ENCODE peak calls at places on chromosomes 2 and 18, in five cellular contexts. U is tibial nerve, H is A673, J is WTC11, I is omental fat pad. A is an unnamed sample.

GRCh38 chr2:223460774-223461211 is 141.4 kb downstream of the SCG2 start:
- DNase-seq in H (peak), J (no peak), I (no peak), U (no peak), A (no peak)

GRCh38 chr2:231489990-231490389 is 25.7 kb upstream of the NCL start:
- DNase-seq in U (no peak), J (peak), I (no peak), H (no peak), A (peak)

GRCh38 chr2:106144621-106145331 is 49.3 kb downstream of the UXS1 start:
- DNase-seq in J (no peak), I (no peak), H (peak), U (no peak), A (no peak)

GRCh38 chr2:215430528-215431187 is 5.2 kb downstream of the FN1 start:
- DNase-seq in H (no peak), I (no peak), J (no peak), U (no peak), A (no peak)

GRCh38 chr2:128631698-128632490 is 313.2 kb upstream of the HS6ST1 start:
- DNase-seq in U (no peak), H (no peak), J (no peak), I (no peak), A (peak)

GRCh38 chr2:19377717-19378116 is 19.3 kb upstream of the OSR1 start:
- DNase-seq in H (no peak), J (no peak), I (no peak), U (no peak), A (no peak)

GRCh38 chr2:132489150-132489549 is 72.5 kb downstream of the GPR39 start:
- DNase-seq in I (no peak), H (peak), J (peak), U (no peak), A (no peak)

GRCh38 chr2:71672640-71673401 is 219.5 kb downstream of the DYSF start:
- DNase-seq in H (no peak), J (no peak), U (no peak), I (no peak), A (no peak)

GRCh38 chr18:10142496-10143160 is 228.8 kb downstream of the VAPA start:
- DNase-seq in U (no peak), H (no peak), J (no peak), I (no peak), A (no peak)

GRCh38 chr2:109685453-109685852 is 71.3 kb downstream of the SOWAHC start:
- DNase-seq in H (no peak), J (no peak), U (no peak), I (no peak), A (no peak)

GRCh38 chr2:236744316-236745105 is 174.9 kb downstream of the ACKR3 start:
- DNase-seq in I (no peak), H (no peak), U (no peak), J (no peak), A (no peak)

GRCh38 chr18:32714571-32715148 is 58.2 kb downstream of the KLHL14 start:
- DNase-seq in I (no peak), H (peak), U (no peak), J (peak), A (peak)

DNA sequence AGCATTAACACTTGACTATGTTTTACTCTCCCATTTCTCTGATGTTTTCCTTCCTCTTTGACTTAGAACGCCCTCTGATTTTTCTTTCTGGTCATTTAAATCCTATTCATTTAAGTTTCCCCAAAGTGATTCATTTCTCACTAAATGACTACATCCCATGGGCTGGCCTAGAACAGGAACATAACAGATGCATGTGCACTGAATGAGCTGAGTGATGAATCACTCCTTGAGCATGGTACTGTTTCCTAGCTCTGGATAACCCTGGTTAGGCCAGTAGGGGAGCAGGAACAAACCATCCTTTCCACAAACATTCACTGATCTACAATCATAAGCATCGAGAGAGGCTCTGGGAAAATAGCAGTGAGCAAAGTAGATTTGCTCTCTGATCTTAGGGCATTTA is 221.9 kb upstream of the SETBP1 start:
- DNase-seq in H (no peak), J (no peak), I (no peak), U (no peak), A (no peak)
- TF ChIP-seq CTCF in H (no peak), J (no peak), I (no peak), U (no peak), A (no peak)

GRCh38 chr2:134377730-134378129 is 123.9 kb downstream of the MGAT5 start:
- DNase-seq in H (no peak), J (no peak), U (no peak), I (no peak), A (no peak)

GRCh38 chr2:134379722-134380121 is 125.8 kb downstream of the MGAT5 start:
- DNase-seq in U (no peak), H (no peak), I (no peak), J (no peak), A (no peak)

GRCh38 chr2:134379293-134379692 is 125.4 kb downstream of the MGAT5 start:
- DNase-seq in H (no peak), I (no peak), J (no peak), U (no peak), A (no peak)

GRCh38 chr2:134372611-134373131 is 118.8 kb downstream of the MGAT5 start:
- DNase-seq in I (no peak), H (peak), U (no peak), J (no peak), A (no peak)

GRCh38 chr2:134375935-134376334 is 122.1 kb downstream of the MGAT5 start:
- DNase-seq in U (peak), J (peak), I (no peak), H (peak), A (peak)
- TF ChIP-seq CTCF in U (peak), J (no peak), I (no peak), H (no peak), A (no peak)

GRCh38 chr2:67727623-67728022 is 330.5 kb downstream of the ETAA1 start:
- DNase-seq in H (no peak), U (no peak), I (no peak), J (no peak), A (no peak)

GRCh38 chr2:67729474-67729873 is 332.3 kb downstream of the ETAA1 start:
- DNase-seq in U (no peak), I (no peak), H (no peak), J (no peak), A (no peak)

GRCh38 chr2:67733517-67733916 is 329.3 kb downstream of the C1D start:
- DNase-seq in I (no peak), J (peak), U (no peak), H (peak), A (peak)
- TF ChIP-seq CTCF in I (no peak), J (peak), U (no peak), H (peak), A (peak)

GRCh38 chr18:36296591-36297418 is 708 bp upstream of the FHOD3 start:
- DNase-seq in I (no peak), J (peak), H (peak), U (no peak), A (peak)
- TF ChIP-seq CTCF in I (no peak), J (no peak), H (peak), U (peak), A (no peak)

GRCh38 chr2:156435725-156436476 is at the start of gene GPD2:
- DNase-seq in I (peak), H (peak), U (peak), J (peak), A (peak)
- TF ChIP-seq CTCF in I (no peak), H (no peak), U (no peak), J (no peak), A (no peak)

DNA sequence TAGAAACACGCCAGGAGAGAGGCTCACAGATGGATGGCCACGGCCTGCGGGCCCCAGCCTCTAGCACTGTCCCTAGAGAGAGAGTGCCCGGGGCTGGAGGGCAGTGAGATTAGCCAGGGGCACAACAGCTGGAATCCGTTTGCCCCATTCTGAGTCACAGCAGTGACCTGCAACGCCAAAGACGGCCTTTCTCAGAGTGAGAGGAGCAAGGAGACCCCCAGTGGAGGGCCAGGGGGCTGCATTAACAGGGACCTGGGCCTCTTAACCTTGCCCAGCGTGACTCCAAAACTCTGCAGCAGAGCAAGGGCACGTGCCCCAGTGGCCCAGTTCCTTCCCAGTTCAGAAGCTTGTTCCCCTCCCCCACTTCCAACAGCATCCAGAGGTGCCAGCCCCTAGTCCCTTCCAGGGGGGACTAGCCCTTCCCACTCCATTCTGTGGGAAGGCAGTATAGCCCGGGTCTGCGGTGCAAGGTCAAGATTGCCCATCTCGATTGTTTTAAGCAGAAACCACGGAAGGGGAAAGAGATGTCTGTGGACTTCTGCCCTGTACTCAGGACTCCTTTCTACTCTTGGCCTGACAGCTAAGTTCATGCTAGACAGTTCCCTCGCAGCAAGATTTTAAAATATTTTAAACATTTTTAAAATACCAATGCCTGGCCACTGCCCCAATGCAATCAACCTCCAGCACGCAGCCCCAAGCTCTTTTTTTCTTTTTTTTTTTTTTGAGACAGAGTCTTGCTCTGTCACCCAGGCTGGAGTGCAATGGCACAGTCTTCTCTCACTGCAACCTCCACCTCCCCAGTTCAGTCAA is 50.9 kb upstream of the BIN1 start:
- DNase-seq in H (no peak), I (no peak), U (no peak), J (peak), A (peak)
- TF ChIP-seq CTCF in H (peak), I (no peak), U (no peak), J (no peak), A (peak)

GRCh38 chr18:8450013-8450412 is 159.2 kb upstream of the RAB12 start:
- DNase-seq in I (no peak), J (peak), H (peak), U (no peak), A (peak)
- TF ChIP-seq CTCF in I (no peak), J (peak), H (peak), U (no peak), A (peak)

GRCh38 chr2:179447426-179447825 is 182.8 kb upstream of the SESTD1 start:
- DNase-seq in H (no peak), J (no peak), U (no peak), I (no peak), A (no peak)

GRCh38 chr2:179446475-179447141 is 182.0 kb upstream of the SESTD1 start:
- DNase-seq in H (no peak), I (no peak), J (no peak), U (no peak), A (no peak)

GRCh38 chr2:179444056-179444455 is 179.4 kb upstream of the SESTD1 start:
- DNase-seq in H (no peak), J (no peak), I (no peak), U (no peak), A (no peak)

GRCh38 chr2:179449010-179449409 is 184.4 kb upstream of the SESTD1 start:
- DNase-seq in H (no peak), I (no peak), J (no peak), U (no peak), A (no peak)

DNA sequence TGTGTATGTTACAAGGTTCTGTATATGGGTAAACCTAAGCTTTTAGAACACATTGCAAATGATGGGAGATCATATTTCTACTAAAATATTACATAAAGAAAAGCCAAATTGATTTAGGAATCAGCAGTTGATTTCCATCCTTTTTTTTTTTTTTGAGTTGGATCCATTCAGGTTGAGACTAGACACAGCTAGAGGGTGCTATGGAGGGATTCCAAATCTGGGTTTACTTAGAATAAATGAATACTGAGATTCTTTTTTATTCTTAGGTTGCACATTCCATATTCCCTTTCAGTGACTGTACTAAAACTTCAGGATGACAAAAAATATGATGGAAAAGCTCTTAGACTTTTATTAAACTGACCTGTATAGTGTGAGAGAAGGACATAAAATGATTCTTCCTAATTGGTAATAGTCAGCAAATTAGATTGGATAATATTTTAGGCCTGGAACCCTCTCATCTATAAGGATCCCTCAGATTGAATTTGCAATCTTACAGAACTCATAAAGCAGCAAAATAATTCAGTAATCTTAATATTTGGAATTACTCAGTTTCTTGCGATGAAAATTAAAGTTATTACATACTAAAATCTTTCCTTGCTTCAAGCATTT is 183.3 kb upstream of the SESTD1 start:
- DNase-seq in H (no peak), I (no peak), J (no peak), U (no peak), A (no peak)
- TF ChIP-seq CTCF in H (peak), I (no peak), J (no peak), U (no peak), A (no peak)

GRCh38 chr2:73776381-73776780 is 3.5 kb downstream of the DUSP11 start:
- DNase-seq in J (no peak), U (no peak), I (no peak), H (no peak), A (no peak)

GRCh38 chr2:73780242-73780582 is 309 bp upstream of the DUSP11 start:
- DNase-seq in J (no peak), U (no peak), I (no peak), H (no peak), A (no peak)

GRCh38 chr2:73776869-73777519 is 2.9 kb downstream of the DUSP11 start:
- DNase-seq in U (no peak), J (no peak), I (no peak), H (no peak), A (no peak)

GRCh38 chr2:73779472-73780241 is at the start of gene DUSP11:
- DNase-seq in I (peak), J (peak), H (peak), U (peak), A (peak)
- TF ChIP-seq CTCF in I (no peak), J (peak), H (peak), U (peak), A (peak)

DNA sequence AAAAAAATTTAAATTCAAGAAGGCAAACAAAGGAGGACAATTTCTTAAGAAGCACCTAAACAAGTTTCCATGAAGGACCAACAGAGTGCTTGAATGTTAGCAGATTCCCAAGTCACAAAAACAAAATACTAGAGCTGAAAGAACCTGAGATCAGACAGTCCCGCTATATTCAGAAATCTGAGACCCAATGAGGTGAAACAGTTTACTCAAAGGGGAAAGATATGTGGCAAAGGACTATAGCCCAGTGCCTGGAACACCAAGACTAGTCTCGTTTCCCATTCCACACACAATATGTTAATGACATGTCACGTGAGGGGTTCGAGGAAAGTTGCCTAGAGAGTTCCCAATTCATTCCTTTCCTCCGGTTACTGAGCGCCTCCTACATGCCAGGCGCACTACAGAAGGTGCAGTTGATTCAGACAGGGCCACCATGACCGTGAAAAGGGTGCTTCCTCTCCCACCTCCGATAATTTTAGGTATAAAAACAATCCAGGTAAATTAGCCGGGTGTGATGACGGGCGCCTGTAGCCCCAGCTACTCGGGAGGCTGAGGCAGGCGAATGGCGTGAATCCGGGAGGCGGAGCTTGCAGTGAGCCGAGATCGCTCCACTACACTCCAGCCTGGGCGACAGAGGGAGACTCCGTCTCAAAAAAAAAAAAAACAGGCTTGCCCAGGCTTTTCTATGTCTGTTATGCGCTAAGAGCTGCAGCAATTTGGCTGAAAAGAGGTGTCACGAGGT is 617 bp downstream of the SRBD1 start:
- DNase-seq in I (no peak), J (peak), U (peak), H (peak), A (peak)
- TF ChIP-seq CTCF in I (no peak), J (no peak), U (peak), H (peak), A (no peak)

A was measured in glutamatergic neuron.